ENCODE peak calls at places on chromosome 4, in five cellular contexts. J is K562, K is A549, Z is HepG2, E is GM12878. B is an unnamed sample.

GRCh38 chr4:1666391-1666790 is 17.7 kb downstream of the FAM53A start:
- DNase-seq in J (no peak), K (no peak), Z (no peak), E (no peak), B (no peak)

GRCh38 chr4:169031392-169031791 is 21.3 kb upstream of the CBR4 start:
- DNase-seq in J (no peak), K (no peak), Z (no peak), E (no peak), B (no peak)

GRCh38 chr4:119286377-119287002 is 35.4 kb downstream of the FABP2 start:
- DNase-seq in J (no peak), K (no peak), Z (peak), E (no peak), B (no peak)

GRCh38 chr4:182255421-182256190 is 12.4 kb downstream of the TENM3 start:
- DNase-seq in J (no peak), K (peak), Z (no peak), E (no peak), B (no peak)

GRCh38 chr4:118322831-118323502 is 29.8 kb downstream of the PRSS12 start:
- DNase-seq in J (no peak), K (no peak), Z (no peak), E (no peak), B (no peak)

GRCh38 chr4:172657112-172657511 is 511.5 kb upstream of the GALNT7 start:
- DNase-seq in J (no peak), K (no peak), Z (no peak), E (no peak), B (no peak)

GRCh38 chr4:102430511-102430910 is 70.6 kb upstream of the NFKB1 start:
- DNase-seq in J (peak), K (no peak), Z (no peak), E (no peak), B (no peak)

GRCh38 chr4:172202480-172203076 is 389.4 kb downstream of the GALNTL6 start:
- DNase-seq in J (peak), K (peak), Z (peak), E (no peak), B (no peak)

GRCh38 chr4:38673109-38673978 is 9.3 kb downstream of the KLF3 start:
- DNase-seq in J (peak), K (peak), Z (peak), E (no peak), B (no peak)

GRCh38 chr4:65589331-65589730 is 81.0 kb downstream of the EPHA5 start:
- DNase-seq in J (no peak), K (no peak), Z (no peak), E (no peak), B (no peak)

GRCh38 chr4:169314906-169315305 is 44.1 kb upstream of the SH3RF1 start:
- DNase-seq in J (no peak), K (peak), Z (peak), E (no peak), B (no peak)

GRCh38 chr4:37188100-37188499 is 56.4 kb upstream of the NWD2 start:
- DNase-seq in J (peak), K (no peak), Z (peak), E (no peak), B (peak)

GRCh38 chr4:26420438-26420837 is 69.8 kb downstream of the CCKAR start:
- DNase-seq in J (no peak), K (no peak), Z (no peak), E (no peak), B (no peak)

DNA sequence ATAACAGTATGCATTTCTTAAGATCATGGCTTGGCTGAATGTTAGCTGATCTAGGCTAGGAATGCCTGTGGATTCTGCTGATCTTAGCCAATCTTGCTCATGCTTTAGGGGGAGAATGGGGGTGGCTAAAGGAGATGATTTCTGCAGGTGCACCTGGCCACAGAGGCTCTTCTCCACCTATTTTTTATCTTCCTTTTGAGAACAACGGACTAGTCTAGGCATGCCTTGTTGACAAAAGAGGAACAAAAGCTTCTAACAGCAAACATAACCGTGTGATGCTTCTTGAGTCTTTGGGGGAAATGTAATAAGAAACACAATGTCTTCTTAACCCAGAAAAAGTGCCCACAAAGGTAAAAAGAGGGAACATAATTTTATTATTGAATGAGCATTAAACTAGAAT is 743.5 kb downstream of the ARAP2 start:
- DNase-seq in J (no peak), K (no peak), Z (no peak), E (peak), B (no peak)
- TF ChIP-seq HDAC2 in J (no peak), K (no peak), Z (no peak), E (no peak), B (no peak)

DNA sequence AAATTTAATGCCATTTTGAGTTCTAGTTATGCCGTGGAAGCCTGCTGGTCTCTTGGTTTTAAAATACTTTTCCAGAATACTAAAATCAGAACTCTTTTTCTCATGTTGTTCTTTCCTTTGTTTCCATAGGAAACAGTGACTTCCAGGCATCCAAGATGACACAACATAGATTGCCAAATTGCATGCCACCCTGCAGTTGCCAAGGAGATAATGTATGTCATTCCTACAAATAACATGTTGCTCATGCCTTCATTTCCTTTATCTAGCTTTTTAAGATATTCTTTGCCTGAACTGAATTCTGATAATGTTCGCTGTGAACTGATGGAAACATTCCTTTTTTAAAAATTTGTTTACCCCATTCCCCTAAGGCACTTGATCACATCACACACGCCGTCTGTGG is 37.9 kb upstream of the COX7B2 start:
- DNase-seq in J (no peak), K (no peak), Z (no peak), E (no peak), B (no peak)
- TF ChIP-seq USF2 in J (no peak), K (no peak), Z (no peak), E (no peak), B (no peak)

GRCh38 chr4:89123418-89123817 is 12.1 kb downstream of the TIGD2 start:
- DNase-seq in J (no peak), K (no peak), Z (peak), E (no peak), B (no peak)
- H3K27ac ChIP-seq in J (no peak), K (peak), Z (peak), E (no peak), B (no peak)

DNA sequence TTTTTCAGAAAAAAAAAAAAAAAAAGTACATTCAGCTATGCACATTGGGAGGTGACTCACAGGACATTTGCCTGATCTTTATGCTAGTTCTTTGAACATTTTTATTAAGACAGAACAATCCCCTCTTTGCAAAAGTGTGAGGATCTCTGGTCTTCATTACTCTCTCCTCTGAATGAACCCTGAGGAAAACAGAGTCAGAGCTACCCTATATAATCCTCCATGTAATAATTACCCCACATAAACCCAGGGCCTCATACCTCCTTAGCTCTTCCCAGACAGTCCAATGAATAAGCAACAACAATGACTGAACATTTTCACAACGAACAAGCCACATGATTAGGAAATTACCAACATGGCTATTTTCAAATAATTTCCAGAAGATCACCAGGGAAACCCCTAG is 37.9 kb downstream of the TBC1D9 start:
- DNase-seq in J (no peak), K (no peak), Z (no peak), E (no peak), B (no peak)
- TF ChIP-seq HDAC2 in J (no peak), K (no peak), Z (no peak), E (no peak), B (no peak)

B was measured in H1.